ENCODE peak calls at places on chromosomes 11 and 22, in five cellular contexts. One of them, this sample, is unnamed.

GRCh38 chr11:73633999-73634398 is 12.4 kb upstream of the PLEKHB1 start:
- DNase-seq in AG10803: no peak
- DNase-seq in ACHN: no peak
- DNase-seq in CD8-positive, alpha-beta T cell: no peak
- DNase-seq in iris pigment epithelial cell: no peak
- DNase-seq in this sample: no peak

GRCh38 chr22:33076368-33076767 is 18.2 kb upstream of the SYN3 start:
- DNase-seq in AG10803: no peak
- DNase-seq in ACHN: peak; percentile 13
- DNase-seq in CD8-positive, alpha-beta T cell: no peak
- DNase-seq in iris pigment epithelial cell: peak; percentile 5
- DNase-seq in this sample: peak; percentile 3

GRCh38 chr11:62390237-62390636 is 28.6 kb upstream of the SCGB1A1 start:
- DNase-seq in AG10803: no peak
- DNase-seq in ACHN: no peak
- DNase-seq in CD8-positive, alpha-beta T cell: no peak
- DNase-seq in iris pigment epithelial cell: no peak
- DNase-seq in this sample: no peak

GRCh38 chr11:8355418-8355742 is 91.7 kb upstream of the LMO1 start:
- DNase-seq in AG10803: no peak
- DNase-seq in ACHN: no peak
- DNase-seq in CD8-positive, alpha-beta T cell: no peak
- DNase-seq in iris pigment epithelial cell: no peak
- DNase-seq in this sample: no peak

GRCh38 chr11:114315749-114316368 is 19.7 kb downstream of the NNMT start:
- DNase-seq in AG10803: no peak
- DNase-seq in ACHN: no peak
- DNase-seq in CD8-positive, alpha-beta T cell: no peak
- DNase-seq in iris pigment epithelial cell: no peak
- DNase-seq in this sample: no peak

GRCh38 chr11:92671081-92671480 is 298.4 kb upstream of the MTNR1B start:
- DNase-seq in AG10803: no peak
- DNase-seq in ACHN: no peak
- DNase-seq in CD8-positive, alpha-beta T cell: no peak
- DNase-seq in iris pigment epithelial cell: no peak
- DNase-seq in this sample: no peak

GRCh38 chr22:37206841-37207821 is 5.1 kb downstream of the SSTR3 start:
- DNase-seq in AG10803: no peak
- DNase-seq in ACHN: no peak
- DNase-seq in CD8-positive, alpha-beta T cell: no peak
- DNase-seq in iris pigment epithelial cell: no peak
- DNase-seq in this sample: no peak

GRCh38 chr11:100629671-100630070 is 57.4 kb upstream of the ARHGAP42 start:
- DNase-seq in AG10803: no peak
- DNase-seq in ACHN: no peak
- DNase-seq in CD8-positive, alpha-beta T cell: no peak
- DNase-seq in iris pigment epithelial cell: no peak
- DNase-seq in this sample: no peak

GRCh38 chr11:76602431-76602861 is 68.1 kb downstream of the LRRC32 start:
- DNase-seq in AG10803: peak; percentile 70
- DNase-seq in ACHN: no peak
- DNase-seq in CD8-positive, alpha-beta T cell: no peak
- DNase-seq in iris pigment epithelial cell: no peak
- DNase-seq in this sample: peak; percentile 37

GRCh38 chr11:69102732-69103615 is 52.8 kb upstream of the SMIM38 start:
- DNase-seq in AG10803: no peak
- DNase-seq in ACHN: no peak
- DNase-seq in CD8-positive, alpha-beta T cell: no peak
- DNase-seq in iris pigment epithelial cell: no peak
- DNase-seq in this sample: peak; percentile 26

GRCh38 chr11:43580735-43581369 is 99.7 kb upstream of the HSD17B12 start:
- DNase-seq in AG10803: no peak
- DNase-seq in ACHN: no peak
- DNase-seq in CD8-positive, alpha-beta T cell: no peak
- DNase-seq in iris pigment epithelial cell: no peak
- DNase-seq in this sample: peak; percentile 33